ENCODE peak calls at places on chromosomes 11 and 22, in nine cellular contexts. One of them, this sample, is unnamed.
A peak's percentile ranks its signal among the peaks of the same experiment; 100 is the strongest.

GRCh38 chr11:44536779-44537516 is 28.5 kb upstream of the CD82 start:
- DNase-seq in RPMI8226: no peak
- DNase-seq in HEK293T: no peak
- DNase-seq in midbrain: no peak
- DNase-seq in fibroblast of pulmonary artery: no peak
- DNase-seq in AML-193: no peak
- DNase-seq in DMS153: no peak
- DNase-seq in stomach: no peak
- DNase-seq in A549: no peak
- DNase-seq in this sample: no peak

GRCh38 chr11:101045415-101045814 is 84.2 kb downstream of the PGR start:
- DNase-seq in HEK293T: no peak
- DNase-seq in midbrain: no peak
- DNase-seq in AML-193: no peak
- DNase-seq in stomach: no peak
- DNase-seq in DMS153: no peak
- DNase-seq in A549: no peak
- DNase-seq in fibroblast of pulmonary artery: no peak
- DNase-seq in RPMI8226: no peak
- DNase-seq in this sample: no peak

GRCh38 chr11:106077609-106078517 is at the start of gene AASDHPPT:
- DNase-seq in DMS153: no peak
- DNase-seq in fibroblast of pulmonary artery: peak; percentile 36
- DNase-seq in RPMI8226: peak; percentile 57
- DNase-seq in AML-193: no peak
- DNase-seq in stomach: peak; percentile 34
- DNase-seq in A549: peak; percentile 59
- DNase-seq in HEK293T: peak; percentile 22
- DNase-seq in midbrain: peak; percentile 77
- DNase-seq in this sample: no peak

GRCh38 chr22:44519895-44520294 is 21.9 kb upstream of the RTL6 start:
- DNase-seq in DMS153: no peak
- DNase-seq in A549: no peak
- DNase-seq in midbrain: no peak
- DNase-seq in AML-193: no peak
- DNase-seq in RPMI8226: peak; percentile 76
- DNase-seq in HEK293T: no peak
- DNase-seq in fibroblast of pulmonary artery: no peak
- DNase-seq in stomach: no peak
- DNase-seq in this sample: no peak

GRCh38 chr11:123145661-123146060 is 49.4 kb downstream of the CLMP start:
- DNase-seq in AML-193: no peak
- DNase-seq in stomach: no peak
- DNase-seq in HEK293T: no peak
- DNase-seq in DMS153: no peak
- DNase-seq in RPMI8226: no peak
- DNase-seq in fibroblast of pulmonary artery: no peak
- DNase-seq in midbrain: no peak
- DNase-seq in A549: peak; percentile 37
- DNase-seq in this sample: no peak

GRCh38 chr11:114166897-114167323 is 107.4 kb downstream of the ZBTB16 start:
- DNase-seq in DMS153: peak; percentile 14
- DNase-seq in fibroblast of pulmonary artery: peak; percentile 92
- DNase-seq in midbrain: peak; percentile 73
- DNase-seq in AML-193: peak; percentile 29
- DNase-seq in stomach: no peak
- DNase-seq in HEK293T: no peak
- DNase-seq in RPMI8226: peak; percentile 90
- DNase-seq in A549: no peak
- DNase-seq in this sample: no peak

GRCh38 chr11:96075532-96075959 is 151.6 kb upstream of the MTMR2 start:
- DNase-seq in HEK293T: no peak
- DNase-seq in A549: no peak
- DNase-seq in AML-193: no peak
- DNase-seq in DMS153: no peak
- DNase-seq in midbrain: no peak
- DNase-seq in stomach: no peak
- DNase-seq in fibroblast of pulmonary artery: no peak
- DNase-seq in RPMI8226: no peak
- DNase-seq in this sample: peak; percentile 27

GRCh38 chr11:123407124-123407995 is 22.7 kb upstream of the GRAMD1B start:
- DNase-seq in A549: peak; percentile 82
- DNase-seq in AML-193: peak; percentile 54
- DNase-seq in midbrain: peak; percentile 43
- DNase-seq in HEK293T: peak; percentile 67
- DNase-seq in fibroblast of pulmonary artery: peak; percentile 87
- DNase-seq in stomach: peak; percentile 73
- DNase-seq in RPMI8226: peak; percentile 72
- DNase-seq in DMS153: peak; percentile 72
- DNase-seq in this sample: peak; percentile 15

GRCh38 chr11:85766801-85767200 is 44.1 kb downstream of the SYTL2 start:
- DNase-seq in AML-193: no peak
- DNase-seq in HEK293T: no peak
- DNase-seq in A549: no peak
- DNase-seq in stomach: no peak
- DNase-seq in RPMI8226: no peak
- DNase-seq in fibroblast of pulmonary artery: no peak
- DNase-seq in midbrain: no peak
- DNase-seq in DMS153: no peak
- DNase-seq in this sample: no peak

GRCh38 chr11:121555172-121555571 is 102.4 kb upstream of the SORL1-AS1 start:
- DNase-seq in RPMI8226: no peak
- DNase-seq in DMS153: peak; percentile 62
- DNase-seq in A549: no peak
- DNase-seq in HEK293T: no peak
- DNase-seq in fibroblast of pulmonary artery: no peak
- DNase-seq in midbrain: no peak
- DNase-seq in AML-193: no peak
- DNase-seq in stomach: no peak
- DNase-seq in this sample: no peak

GRCh38 chr22:46362934-46363515 is 27.5 kb downstream of the TRMU start:
- DNase-seq in fibroblast of pulmonary artery: no peak
- DNase-seq in DMS153: no peak
- DNase-seq in midbrain: no peak
- DNase-seq in RPMI8226: no peak
- DNase-seq in HEK293T: no peak
- DNase-seq in AML-193: no peak
- DNase-seq in stomach: no peak
- DNase-seq in A549: no peak
- DNase-seq in this sample: no peak

GRCh38 chr11:124748481-124749338 is 3.3 kb downstream of the VSIG2 start:
- DNase-seq in HEK293T: no peak
- DNase-seq in stomach: no peak
- DNase-seq in fibroblast of pulmonary artery: no peak
- DNase-seq in AML-193: no peak
- DNase-seq in midbrain: no peak
- DNase-seq in RPMI8226: no peak
- DNase-seq in A549: no peak
- DNase-seq in DMS153: no peak
- DNase-seq in this sample: no peak

GRCh38 chr22:39360674-39361413 is 11.1 kb downstream of the SYNGR1 start:
- DNase-seq in fibroblast of pulmonary artery: no peak
- DNase-seq in RPMI8226: no peak
- DNase-seq in DMS153: no peak
- DNase-seq in stomach: no peak
- DNase-seq in HEK293T: no peak
- DNase-seq in AML-193: no peak
- DNase-seq in midbrain: no peak
- DNase-seq in A549: peak; percentile 29
- DNase-seq in this sample: no peak

GRCh38 chr11:113818426-113818825 is 38.8 kb downstream of the CLDN25 start:
- DNase-seq in stomach: no peak
- DNase-seq in DMS153: no peak
- DNase-seq in HEK293T: no peak
- DNase-seq in AML-193: no peak
- DNase-seq in A549: no peak
- DNase-seq in fibroblast of pulmonary artery: peak; percentile 11
- DNase-seq in midbrain: no peak
- DNase-seq in RPMI8226: no peak
- DNase-seq in this sample: no peak

GRCh38 chr11:117087446-117087845 is 10.8 kb downstream of the SIK3 start:
- DNase-seq in DMS153: no peak
- DNase-seq in midbrain: no peak
- DNase-seq in AML-193: no peak
- DNase-seq in stomach: no peak
- DNase-seq in A549: no peak
- DNase-seq in RPMI8226: no peak
- DNase-seq in fibroblast of pulmonary artery: no peak
- DNase-seq in HEK293T: no peak
- DNase-seq in this sample: no peak

GRCh38 chr11:12120031-12121008 is 9.9 kb downstream of the MICAL2 start:
- DNase-seq in HEK293T: no peak
- DNase-seq in stomach: no peak
- DNase-seq in midbrain: no peak
- DNase-seq in A549: no peak
- DNase-seq in AML-193: no peak
- DNase-seq in DMS153: no peak
- DNase-seq in RPMI8226: no peak
- DNase-seq in fibroblast of pulmonary artery: peak; percentile 71
- DNase-seq in this sample: no peak

GRCh38 chr11:69084371-69084770 is 35.6 kb downstream of the TPCN2 start:
- DNase-seq in stomach: no peak
- DNase-seq in AML-193: no peak
- DNase-seq in DMS153: no peak
- DNase-seq in HEK293T: no peak
- DNase-seq in fibroblast of pulmonary artery: no peak
- DNase-seq in midbrain: no peak
- DNase-seq in RPMI8226: no peak
- DNase-seq in A549: no peak
- DNase-seq in this sample: no peak

GRCh38 chr22:30694638-30695350 is at the start of gene OSBP2:
- DNase-seq in AML-193: no peak
- DNase-seq in A549: peak; percentile 9
- DNase-seq in HEK293T: peak; percentile 77
- DNase-seq in stomach: peak; percentile 57
- DNase-seq in fibroblast of pulmonary artery: no peak
- DNase-seq in RPMI8226: peak; percentile 31
- DNase-seq in midbrain: peak; percentile 47
- DNase-seq in DMS153: no peak
- DNase-seq in this sample: peak; percentile 15

GRCh38 chr11:72433455-72434061 is 773 bp downstream of the CLPB start:
- DNase-seq in fibroblast of pulmonary artery: no peak
- DNase-seq in stomach: no peak
- DNase-seq in HEK293T: no peak
- DNase-seq in RPMI8226: peak; percentile 33
- DNase-seq in DMS153: no peak
- DNase-seq in A549: no peak
- DNase-seq in midbrain: no peak
- DNase-seq in AML-193: peak; percentile 71
- DNase-seq in this sample: peak; percentile 13

GRCh38 chr22:48827228-48827810 is 1000.4 kb downstream of the BRD1 start:
- DNase-seq in AML-193: no peak
- DNase-seq in RPMI8226: peak; percentile 46
- DNase-seq in A549: no peak
- DNase-seq in stomach: no peak
- DNase-seq in HEK293T: no peak
- DNase-seq in DMS153: peak; percentile 51
- DNase-seq in midbrain: no peak
- DNase-seq in fibroblast of pulmonary artery: no peak
- DNase-seq in this sample: no peak

GRCh38 chr22:45584621-45585436 is 82.1 kb downstream of the FBLN1 start:
- DNase-seq in HEK293T: no peak
- DNase-seq in DMS153: no peak
- DNase-seq in RPMI8226: no peak
- DNase-seq in A549: no peak
- DNase-seq in midbrain: no peak
- DNase-seq in stomach: no peak
- DNase-seq in fibroblast of pulmonary artery: no peak
- DNase-seq in AML-193: no peak
- DNase-seq in this sample: no peak

This sample was measured in naive B cell.